ENCODE peak calls at places on chromosome 3, in eight cellular contexts. J is astrocyte of the spinal cord, I is coronary artery, H is AG09309, U is colonic mucosa, B is mucosa of descending colon, V is body of pancreas, G is fibroblast of lung. K is an unnamed sample.

GRCh38 chr3:61990618-61991017 is 382.7 kb downstream of the FEZF2 start:
- DNase-seq in H (no peak), B (no peak), J (no peak), U (no peak), I (no peak), V (no peak), G (no peak), K (no peak)

GRCh38 chr3:197501496-197501878 is 54.3 kb downstream of the BDH1 start:
- DNase-seq in I (no peak), U (peak), B (peak), G (peak), H (no peak), J (peak), V (no peak), K (no peak)

GRCh38 chr3:171791695-171792082 is 18.6 kb downstream of the PLD1 start:
- DNase-seq in B (no peak), H (no peak), I (no peak), G (peak), U (no peak), J (peak), V (no peak), K (no peak)

GRCh38 chr3:151468284-151468917 is 7.5 kb upstream of the IGSF10 start:
- DNase-seq in V (peak), B (no peak), J (peak), I (no peak), U (peak), H (no peak), G (peak), K (no peak)

GRCh38 chr3:148957586-148957985 is 33.8 kb upstream of the GYG1 start:
- DNase-seq in I (no peak), V (no peak), H (no peak), U (no peak), B (no peak), G (no peak), J (no peak), K (no peak)

GRCh38 chr3:49378249-49378899 is 20.2 kb upstream of the GPX1 start:
- DNase-seq in U (no peak), V (no peak), H (peak), B (no peak), J (peak), G (peak), I (peak), K (peak)

GRCh38 chr3:125128861-125129501 is 73.2 kb upstream of the HEG1 start:
- DNase-seq in J (peak), U (no peak), B (no peak), G (peak), I (no peak), H (peak), V (peak), K (peak)

GRCh38 chr3:37700849-37701248 is 160.8 kb upstream of the CTDSPL start:
- DNase-seq in B (no peak), U (peak), V (peak), G (no peak), J (no peak), H (no peak), I (no peak), K (no peak)

DNA sequence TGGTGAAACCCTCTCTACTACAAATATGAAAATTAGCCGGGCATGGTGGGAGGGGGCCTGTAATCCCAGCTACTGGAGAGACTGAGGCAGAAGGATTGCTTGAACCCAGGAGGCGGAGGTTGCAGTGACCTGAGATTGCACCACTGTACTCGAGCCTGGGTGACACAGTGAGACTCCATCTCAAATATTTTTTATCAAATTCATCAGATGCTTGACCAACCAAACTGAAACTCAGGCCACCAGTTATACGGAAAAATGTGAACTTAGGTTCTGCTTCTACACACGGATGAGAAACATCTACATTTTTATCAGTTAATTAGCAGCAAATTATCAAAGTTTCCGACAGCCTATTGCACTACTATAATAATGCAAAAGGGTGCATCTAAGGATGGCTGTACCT is 4.8 kb downstream of the ARF4 start:
- DNase-seq in I (no peak), J (no peak), B (no peak), H (no peak), G (no peak), U (no peak), V (no peak), K (no peak)
- H3K4me3 ChIP-seq in I (peak), J (no peak), B (no peak), H (peak), G (no peak), U (no peak), V (no peak), K (no peak)

GRCh38 chr3:159911011-159911663 is 77.5 kb upstream of the IL12A start:
- DNase-seq in H (no peak), B (no peak), U (no peak), J (no peak), I (no peak), G (peak), V (no peak), K (no peak)
- TF ChIP-seq CTCF in H (no peak), B (no peak), U (no peak), J (no peak), I (no peak), G (no peak), V (no peak), K (no peak)

GRCh38 chr3:160105902-160106584 is 117.4 kb downstream of the IL12A start:
- DNase-seq in U (no peak), J (no peak), G (no peak), B (no peak), H (no peak), V (no peak), I (no peak), K (no peak)
- H3K4me3 ChIP-seq in U (no peak), J (no peak), G (no peak), B (no peak), H (no peak), V (no peak), I (no peak), K (no peak)

GRCh38 chr3:23809294-23809693 is 3.5 kb downstream of the UBE2E1 start:
- DNase-seq in V (no peak), G (no peak), J (no peak), U (no peak), B (no peak), I (no peak), H (no peak), K (no peak)

GRCh38 chr3:23809840-23810341 is 4.1 kb downstream of the UBE2E1 start:
- DNase-seq in H (no peak), G (no peak), U (peak), I (no peak), B (no peak), V (no peak), J (peak), K (no peak)

GRCh38 chr3:23811117-23811487 is 5.3 kb downstream of the UBE2E1 start:
- DNase-seq in I (no peak), J (no peak), U (peak), B (no peak), H (no peak), V (peak), G (peak), K (no peak)

GRCh38 chr3:23811919-23812318 is 6.2 kb downstream of the UBE2E1 start:
- DNase-seq in V (no peak), I (no peak), G (no peak), J (no peak), U (no peak), B (no peak), H (no peak), K (no peak)

GRCh38 chr3:23810342-23811116 is 4.8 kb downstream of the UBE2E1 start:
- DNase-seq in U (peak), B (peak), J (peak), V (peak), H (no peak), G (peak), I (peak), K (no peak)
- TF ChIP-seq CTCF in U (no peak), B (no peak), J (peak), V (no peak), H (peak), G (no peak), I (no peak), K (peak)

DNA sequence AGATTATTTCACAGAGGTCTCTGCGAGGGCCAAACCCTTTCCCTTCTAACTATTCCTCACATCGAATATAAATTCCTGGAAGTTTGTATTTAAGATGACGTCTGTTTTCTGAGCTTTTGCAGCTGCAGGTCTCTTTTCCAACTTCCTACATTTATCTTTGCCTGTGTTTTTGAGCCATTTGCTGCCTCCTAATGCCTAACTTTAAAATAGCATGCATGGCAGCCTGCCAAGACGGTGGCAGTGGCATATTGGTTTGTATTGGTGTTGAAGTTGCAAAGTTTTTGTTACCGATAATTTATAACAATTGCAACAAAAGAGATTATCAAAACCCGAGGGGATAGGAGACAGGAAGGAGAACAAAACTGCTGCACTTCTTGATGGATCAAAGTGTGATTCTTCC is 187.1 kb upstream of the DNAJC19 start:
- DNase-seq in I (no peak), H (no peak), U (peak), V (peak), B (peak), G (peak), J (peak), K (no peak)
- H3K4me3 ChIP-seq in I (no peak), H (no peak), U (no peak), V (no peak), B (no peak), G (no peak), J (no peak), K (no peak)

GRCh38 chr3:70754314-70754713 is 441.9 kb upstream of the MDFIC2 start:
- DNase-seq in B (no peak), H (no peak), I (no peak), U (no peak), V (no peak), G (peak), J (no peak), K (no peak)

GRCh38 chr3:70753572-70753971 is 441.1 kb upstream of the MDFIC2 start:
- DNase-seq in H (no peak), B (no peak), G (no peak), I (no peak), J (no peak), U (no peak), V (no peak), K (no peak)

GRCh38 chr3:70757658-70758057 is 445.2 kb upstream of the MDFIC2 start:
- DNase-seq in B (no peak), U (no peak), H (no peak), V (peak), J (no peak), G (no peak), I (no peak), K (no peak)
- TF ChIP-seq CTCF in B (no peak), U (no peak), H (no peak), V (no peak), J (no peak), G (no peak), I (no peak), K (no peak)

GRCh38 chr3:73419993-73420392 is 204.7 kb downstream of the PDZRN3 start:
- DNase-seq in H (no peak), V (no peak), B (no peak), I (no peak), U (no peak), G (no peak), J (no peak), K (no peak)
- H3K4me3 ChIP-seq in H (no peak), V (no peak), B (no peak), I (no peak), U (no peak), G (no peak), J (no peak), K (no peak)

GRCh38 chr3:43879166-43879565 is 188.4 kb downstream of the ABHD5 start:
- DNase-seq in I (no peak), V (peak), G (no peak), J (no peak), U (no peak), B (no peak), H (no peak), K (no peak)
- TF ChIP-seq CTCF in I (no peak), V (no peak), G (no peak), J (peak), U (no peak), B (no peak), H (peak), K (no peak)

GRCh38 chr3:69879051-69879450 is 120.5 kb upstream of the SAMMSON start:
- DNase-seq in B (no peak), H (no peak), G (no peak), I (no peak), V (no peak), U (no peak), J (no peak), K (no peak)
- H3K4me3 ChIP-seq in B (no peak), H (no peak), G (no peak), I (no peak), V (no peak), U (no peak), J (no peak), K (no peak)

K was measured in AG04449.